ENCODE peak calls at places on chromosomes 2 and 18, in six cellular contexts. D is adrenal gland; K is H7; O is CD8-positive, alpha-beta T cell; S is transverse colon; T is AG04450. B is an unnamed sample.

GRCh38 chr2:129922571-129923264 is 56.7 kb upstream of the RAB6C start:
- DNase-seq in D (no peak), K (peak), O (no peak), S (no peak), T (no peak), B (no peak)

GRCh38 chr2:238727585-238728321 is 120.1 kb upstream of the TWIST2 start:
- DNase-seq in D (no peak), K (no peak), O (no peak), S (no peak), T (peak), B (no peak)

GRCh38 chr2:231395188-231396057 is at the start of gene B3GNT7:
- DNase-seq in D (peak), K (peak), O (no peak), S (peak), T (no peak), B (no peak)

GRCh38 chr18:63266888-63267790 is 52.4 kb downstream of the BCL2 start:
- DNase-seq in D (no peak), K (no peak), O (no peak), S (no peak), T (no peak), B (no peak)

GRCh38 chr2:229301229-229301628 is 30.1 kb upstream of the PID1 start:
- DNase-seq in D (no peak), K (no peak), O (no peak), S (no peak), T (no peak), B (no peak)

GRCh38 chr2:119425620-119426395 is 5.8 kb upstream of the TMEM37 start:
- DNase-seq in D (no peak), K (no peak), O (no peak), S (peak), T (no peak), B (no peak)

GRCh38 chr2:132632000-132632649 is 37.9 kb downstream of the LYPD1 start:
- DNase-seq in D (no peak), K (no peak), O (no peak), S (peak), T (no peak), B (no peak)

GRCh38 chr2:220417503-220417902 is 790.1 kb downstream of the SLC4A3 start:
- DNase-seq in D (no peak), K (peak), O (no peak), S (no peak), T (no peak), B (no peak)

GRCh38 chr2:183495589-183496267 is 371.5 kb downstream of the NUP35 start:
- DNase-seq in D (no peak), K (no peak), O (no peak), S (no peak), T (no peak), B (no peak)

GRCh38 chr18:55999641-56000040 is 411.6 kb upstream of the TCF4 start:
- DNase-seq in D (no peak), K (no peak), O (no peak), S (no peak), T (no peak), B (no peak)

DNA sequence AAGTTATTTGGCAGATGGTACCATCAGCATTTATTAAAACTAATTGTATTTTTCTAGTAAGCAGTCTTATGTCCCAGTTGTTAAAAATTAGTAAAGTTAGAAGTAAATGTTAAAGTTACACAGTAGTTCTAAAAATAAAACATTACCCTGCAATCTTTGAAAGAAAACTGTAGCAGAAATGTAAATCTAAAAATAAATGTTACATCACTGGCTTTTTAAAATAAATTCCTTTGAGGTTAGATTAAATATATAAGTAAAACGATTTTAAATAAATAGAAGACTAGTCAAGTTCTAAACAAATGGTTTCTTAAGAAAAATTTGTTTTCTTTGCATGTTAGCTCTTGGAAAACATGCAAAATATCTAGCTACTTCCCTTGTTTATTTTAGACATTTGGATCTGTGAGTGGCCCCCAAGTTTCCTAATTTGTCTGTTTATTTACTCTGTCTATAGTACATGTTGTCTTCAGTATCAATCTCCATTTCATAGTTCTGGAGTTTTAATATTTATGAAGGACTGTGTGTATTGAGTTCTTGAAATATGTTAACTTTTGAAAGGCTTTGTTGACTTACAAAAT is 58.2 kb downstream of the GLS start:
- DNase-seq in D (no peak), K (no peak), O (no peak), S (no peak), T (no peak), B (no peak)
- H3K4me3 ChIP-seq in D (no peak), K (no peak), O (no peak), S (no peak), T (no peak), B (no peak)

GRCh38 chr2:27903018-27903417 is 12.5 kb downstream of the BABAM2 start:
- DNase-seq in D (peak), K (no peak), O (no peak), S (no peak), T (no peak), B (no peak)

GRCh38 chr2:27906074-27906473 is 15.5 kb downstream of the BABAM2 start:
- DNase-seq in D (no peak), K (no peak), O (no peak), S (no peak), T (no peak), B (no peak)

GRCh38 chr2:27901219-27901618 is 10.7 kb downstream of the BABAM2 start:
- DNase-seq in D (peak), K (no peak), O (no peak), S (no peak), T (no peak), B (no peak)

GRCh38 chr2:27902143-27902542 is 11.6 kb downstream of the BABAM2 start:
- DNase-seq in D (no peak), K (no peak), O (no peak), S (no peak), T (no peak), B (no peak)

DNA sequence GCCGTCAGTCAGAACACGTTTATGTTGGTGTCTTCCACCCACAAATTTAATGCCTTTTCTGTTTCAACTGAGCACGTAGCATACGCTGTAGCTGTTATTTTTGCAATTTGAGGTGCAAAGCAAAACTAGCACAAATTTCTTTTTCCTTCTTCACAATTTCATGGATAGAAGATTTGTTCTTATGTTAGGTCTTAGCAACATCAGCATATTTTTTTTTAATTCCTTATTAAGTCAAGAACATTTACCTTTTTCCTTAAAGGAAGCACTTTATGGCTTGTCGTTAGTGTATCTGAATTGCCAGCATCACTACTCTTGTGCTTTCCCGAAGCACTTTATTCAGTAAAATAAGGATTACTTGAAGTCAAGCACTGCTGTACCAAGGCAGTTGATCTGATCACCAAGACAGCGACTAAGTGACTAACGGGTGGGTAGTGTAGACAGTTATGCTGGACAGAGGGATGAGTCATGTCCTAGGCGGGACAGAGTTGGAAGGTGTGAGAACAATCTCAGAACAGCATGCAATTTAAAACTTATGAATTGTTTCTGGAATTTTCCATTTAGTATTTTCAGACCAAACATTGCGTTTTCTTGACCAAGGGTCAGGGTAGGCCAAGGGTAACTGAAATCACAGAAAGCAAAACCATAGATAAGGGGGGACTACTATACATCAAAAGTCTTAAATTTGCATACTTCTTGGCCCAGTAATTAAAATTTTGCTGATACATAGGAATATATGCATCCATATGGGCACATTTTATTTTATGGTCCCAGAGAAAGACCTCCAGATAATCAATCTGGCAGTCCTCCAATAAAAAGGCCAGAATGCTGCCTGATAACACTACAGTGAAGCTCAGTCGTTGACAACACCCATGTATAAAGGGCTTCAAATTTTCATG is 13.4 kb downstream of the BABAM2 start:
- DNase-seq in D (peak), K (no peak), O (no peak), S (no peak), T (no peak), B (no peak)
- H3K4me3 ChIP-seq in D (no peak), K (no peak), O (no peak), S (no peak), T (no peak), B (no peak)

GRCh38 chr2:181682795-181683517 is 2.6 kb upstream of the NEUROD1 start:
- DNase-seq in D (no peak), K (no peak), O (no peak), S (no peak), T (no peak), B (no peak)

GRCh38 chr2:181682026-181682789 is 1.9 kb upstream of the NEUROD1 start:
- DNase-seq in D (no peak), K (peak), O (no peak), S (no peak), T (no peak), B (no peak)

GRCh38 chr2:181680055-181680936 is at the start of gene NEUROD1:
- DNase-seq in D (no peak), K (peak), O (no peak), S (no peak), T (no peak), B (peak)

GRCh38 chr2:181679544-181679979 is 755 bp downstream of the NEUROD1 start:
- DNase-seq in D (no peak), K (peak), O (no peak), S (no peak), T (no peak), B (no peak)

GRCh38 chr2:181680937-181681811 is 857 bp upstream of the NEUROD1 start:
- DNase-seq in D (no peak), K (peak), O (no peak), S (no peak), T (no peak), B (no peak)
- H3K4me3 ChIP-seq in D (no peak), K (peak), O (peak), S (no peak), T (peak), B (peak)

GRCh38 chr2:205706769-205707375 is 24.6 kb downstream of the NRP2 start:
- DNase-seq in D (peak), K (no peak), O (peak), S (peak), T (peak), B (no peak)

GRCh38 chr2:205705511-205706397 is 23.5 kb downstream of the NRP2 start:
- DNase-seq in D (no peak), K (no peak), O (no peak), S (no peak), T (no peak), B (no peak)

GRCh38 chr2:205708231-205708631 is 25.9 kb downstream of the NRP2 start:
- DNase-seq in D (no peak), K (no peak), O (no peak), S (no peak), T (peak), B (no peak)

GRCh38 chr2:205712508-205712907 is 30.2 kb downstream of the NRP2 start:
- DNase-seq in D (no peak), K (no peak), O (no peak), S (no peak), T (no peak), B (no peak)

GRCh38 chr2:205709319-205709718 is 27.0 kb downstream of the NRP2 start:
- DNase-seq in D (no peak), K (no peak), O (no peak), S (no peak), T (no peak), B (no peak)
- H3K4me3 ChIP-seq in D (no peak), K (no peak), O (no peak), S (no peak), T (no peak), B (no peak)

GRCh38 chr18:47251289-47252120 is at the start of gene SKOR2:
- DNase-seq in D (no peak), K (peak), O (no peak), S (no peak), T (no peak), B (no peak)
- H3K4me3 ChIP-seq in D (no peak), K (peak), O (no peak), S (no peak), T (no peak), B (no peak)

DNA sequence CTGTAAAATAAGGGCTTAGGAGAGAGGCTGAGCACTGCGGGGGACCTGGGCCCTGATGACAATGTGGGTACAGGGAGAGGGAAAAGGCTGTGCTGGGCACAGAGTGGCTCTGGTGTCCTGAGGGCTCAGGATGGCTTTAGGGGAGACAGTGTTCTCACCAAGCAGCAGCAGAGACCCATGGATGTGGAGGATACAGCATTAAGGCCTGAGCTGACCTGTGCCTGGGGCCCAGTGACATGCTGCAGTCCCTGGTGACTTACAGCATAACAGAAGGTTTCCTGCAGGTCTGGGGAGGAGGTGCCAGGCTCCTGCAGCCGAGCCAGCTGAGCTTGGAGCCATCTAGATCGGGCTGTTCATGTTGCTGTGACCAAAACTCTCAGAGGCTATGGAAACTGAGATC is 191.3 kb upstream of the SMAD2 start:
- DNase-seq in D (no peak), K (no peak), O (no peak), S (no peak), T (no peak), B (no peak)
- H3K4me3 ChIP-seq in D (no peak), K (no peak), O (no peak), S (no peak), T (no peak), B (no peak)

GRCh38 chr2:44767691-44768090 is 173.8 kb upstream of the SIX3 start:
- DNase-seq in D (no peak), K (no peak), O (no peak), S (no peak), T (no peak), B (no peak)

GRCh38 chr2:44770221-44771187 is 171.0 kb upstream of the SIX3 start:
- DNase-seq in D (no peak), K (peak), O (no peak), S (no peak), T (no peak), B (no peak)

GRCh38 chr2:44771510-44771909 is 170.0 kb upstream of the SIX3 start:
- DNase-seq in D (no peak), K (no peak), O (no peak), S (no peak), T (no peak), B (no peak)

GRCh38 chr2:44768438-44769236 is 172.9 kb upstream of the SIX3 start:
- DNase-seq in D (no peak), K (peak), O (no peak), S (no peak), T (no peak), B (no peak)

DNA sequence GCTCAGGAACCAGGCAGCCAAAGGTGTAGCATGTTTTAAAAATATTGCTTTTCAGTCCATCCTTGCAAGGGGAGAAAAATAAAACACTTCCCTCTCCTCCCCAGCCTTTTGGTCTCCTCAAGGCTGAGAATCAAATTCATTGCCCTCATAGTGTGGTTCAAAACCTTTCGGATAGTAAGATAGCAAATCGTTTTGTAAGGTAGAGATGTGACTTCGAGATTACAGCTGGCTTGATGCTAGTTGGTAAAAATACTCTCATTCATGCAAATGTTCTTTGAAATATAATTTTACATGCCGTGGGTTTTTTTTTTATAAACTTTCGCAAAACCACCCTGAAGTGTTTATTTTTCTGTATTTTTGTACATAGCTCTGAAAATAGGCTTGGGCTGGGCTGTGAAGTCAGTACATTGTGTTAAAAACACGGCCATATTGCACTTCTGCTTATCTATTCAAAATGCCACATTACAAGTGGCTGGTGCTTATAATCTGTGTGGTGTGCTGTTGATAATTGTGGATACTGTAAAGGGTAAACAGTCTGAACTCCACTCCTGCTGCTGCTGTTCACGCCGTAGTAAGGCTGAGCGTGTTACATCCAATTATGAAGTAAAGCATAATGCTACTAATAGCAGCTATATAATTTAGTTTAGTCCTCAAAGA is 172.0 kb upstream of the SIX3 start:
- DNase-seq in D (no peak), K (no peak), O (no peak), S (no peak), T (no peak), B (no peak)
- H3K4me3 ChIP-seq in D (no peak), K (no peak), O (no peak), S (no peak), T (no peak), B (no peak)

GRCh38 chr2:55361465-55362189 is 58.0 kb downstream of the CCDC88A start:
- DNase-seq in D (no peak), K (no peak), O (no peak), S (no peak), T (no peak), B (no peak)
- H3K4me3 ChIP-seq in D (no peak), K (no peak), O (no peak), S (no peak), T (no peak), B (no peak)

GRCh38 chr2:56088411-56088810 is 95.4 kb upstream of the CCDC85A start:
- DNase-seq in D (no peak), K (no peak), O (no peak), S (no peak), T (no peak), B (no peak)
- H3K4me3 ChIP-seq in D (no peak), K (no peak), O (no peak), S (no peak), T (no peak), B (no peak)

GRCh38 chr2:148746973-148747372 is 102.4 kb downstream of the EPC2 start:
- DNase-seq in D (no peak), K (no peak), O (no peak), S (no peak), T (no peak), B (no peak)
- H3K4me3 ChIP-seq in D (no peak), K (no peak), O (no peak), S (no peak), T (no peak), B (no peak)